ENCODE peak calls at places on chromosomes 6 and 20, in eight cellular contexts. W, O, V, E, R, L, B and X are unnamed samples.

GRCh38 chr6:43737272-43738081 is 32.5 kb upstream of the VEGFA start:
- DNase-seq in L (no peak), W (peak), E (no peak), R (no peak), V (no peak), B (peak), O (no peak), X (no peak)

GRCh38 chr20:32358883-32359632 is 927 bp downstream of the ASXL1 start:
- DNase-seq in R (no peak), O (peak), V (peak), W (peak), B (peak), E (no peak), L (peak), X (no peak)

GRCh38 chr6:168116975-168117899 is 38.2 kb upstream of the FRMD1 start:
- DNase-seq in R (no peak), O (no peak), B (no peak), L (peak), V (no peak), E (no peak), W (no peak), X (no peak)

GRCh38 chr20:46543033-46543432 is 7.4 kb downstream of the OCSTAMP start:
- DNase-seq in L (no peak), W (no peak), E (no peak), O (no peak), R (no peak), V (no peak), B (no peak), X (no peak)

GRCh38 chr6:156851447-156851846 is 74.3 kb downstream of the ARID1B start:
- DNase-seq in B (no peak), R (no peak), L (no peak), W (no peak), E (no peak), V (no peak), O (no peak), X (no peak)

GRCh38 chr20:60642048-60642447 is 610.0 kb upstream of the CDH4 start:
- DNase-seq in E (no peak), L (no peak), W (no peak), O (no peak), R (no peak), B (no peak), V (no peak), X (no peak)

GRCh38 chr6:112842338-112842700 is 495.2 kb downstream of the RFPL4B start:
- DNase-seq in L (no peak), R (no peak), E (no peak), V (no peak), B (no peak), W (no peak), O (peak), X (no peak)

GRCh38 chr6:4253604-4254211 is 118.3 kb upstream of the ECI2 start:
- DNase-seq in L (no peak), V (peak), R (peak), W (peak), O (no peak), B (peak), E (no peak), X (no peak)

GRCh38 chr20:36086767-36087166 is 67.8 kb upstream of the EPB41L1 start:
- DNase-seq in E (no peak), V (peak), L (no peak), B (no peak), R (no peak), O (no peak), W (peak), X (no peak)

GRCh38 chr6:133973109-133973971 is 20.3 kb downstream of the TBPL1 start:
- DNase-seq in V (peak), O (no peak), W (peak), E (no peak), L (no peak), B (peak), R (no peak), X (no peak)

GRCh38 chr20:20414640-20415274 is 46.9 kb downstream of the INSM1 start:
- DNase-seq in B (no peak), W (no peak), O (no peak), E (no peak), V (no peak), L (no peak), R (no peak), X (no peak)

GRCh38 chr6:111828799-111829198 is 44.5 kb downstream of the FYN start:
- DNase-seq in R (no peak), B (no peak), V (no peak), W (no peak), E (no peak), O (no peak), L (no peak), X (no peak)

GRCh38 chr6:109302176-109302575 is 80.1 kb downstream of the CD164 start:
- DNase-seq in W (no peak), E (no peak), O (no peak), B (no peak), L (no peak), R (no peak), V (no peak), X (no peak)

DNA sequence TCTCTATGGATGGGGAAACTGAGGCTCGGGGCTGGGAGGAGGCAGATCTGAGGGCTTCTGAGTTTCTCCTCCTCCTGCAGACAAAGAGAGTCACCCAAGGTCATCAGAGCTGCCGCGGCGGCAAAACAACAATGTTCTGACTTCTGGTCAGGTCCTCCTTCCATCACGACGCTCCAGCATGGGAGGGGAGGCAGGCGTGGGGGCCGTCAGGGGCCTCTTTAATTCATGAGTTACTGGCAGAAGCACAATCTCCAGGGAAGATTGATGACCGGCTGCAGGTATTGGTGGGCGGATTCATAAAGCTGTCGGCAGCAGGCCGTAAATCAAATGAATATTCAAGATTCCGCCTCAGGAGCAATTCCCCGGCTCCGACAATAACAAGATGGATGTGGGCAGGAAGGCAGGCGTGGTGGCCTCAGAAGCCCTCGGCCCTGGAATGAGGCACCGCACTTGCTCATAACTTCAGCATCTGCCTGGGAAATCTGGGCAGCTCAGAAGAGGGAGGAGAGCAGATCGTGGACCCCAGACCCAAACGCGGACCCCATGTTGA is 19.1 kb downstream of the PCK1 start:
- DNase-seq in O (no peak), L (peak), B (no peak), W (no peak), R (no peak), V (no peak), E (no peak), X (no peak)
- H3K4me3 ChIP-seq in O (no peak), L (no peak), B (no peak), W (no peak), R (no peak), V (no peak), E (no peak), X (no peak)

GRCh38 chr6:13978102-13978640 is 53.4 kb downstream of the RNF182 start:
- DNase-seq in E (no peak), L (no peak), R (no peak), B (no peak), O (no peak), V (no peak), W (no peak), X (no peak)
- TF ChIP-seq CTCF in E (no peak), L (no peak), R (no peak), B (no peak), O (no peak), V (no peak), W (no peak), X (no peak)

DNA sequence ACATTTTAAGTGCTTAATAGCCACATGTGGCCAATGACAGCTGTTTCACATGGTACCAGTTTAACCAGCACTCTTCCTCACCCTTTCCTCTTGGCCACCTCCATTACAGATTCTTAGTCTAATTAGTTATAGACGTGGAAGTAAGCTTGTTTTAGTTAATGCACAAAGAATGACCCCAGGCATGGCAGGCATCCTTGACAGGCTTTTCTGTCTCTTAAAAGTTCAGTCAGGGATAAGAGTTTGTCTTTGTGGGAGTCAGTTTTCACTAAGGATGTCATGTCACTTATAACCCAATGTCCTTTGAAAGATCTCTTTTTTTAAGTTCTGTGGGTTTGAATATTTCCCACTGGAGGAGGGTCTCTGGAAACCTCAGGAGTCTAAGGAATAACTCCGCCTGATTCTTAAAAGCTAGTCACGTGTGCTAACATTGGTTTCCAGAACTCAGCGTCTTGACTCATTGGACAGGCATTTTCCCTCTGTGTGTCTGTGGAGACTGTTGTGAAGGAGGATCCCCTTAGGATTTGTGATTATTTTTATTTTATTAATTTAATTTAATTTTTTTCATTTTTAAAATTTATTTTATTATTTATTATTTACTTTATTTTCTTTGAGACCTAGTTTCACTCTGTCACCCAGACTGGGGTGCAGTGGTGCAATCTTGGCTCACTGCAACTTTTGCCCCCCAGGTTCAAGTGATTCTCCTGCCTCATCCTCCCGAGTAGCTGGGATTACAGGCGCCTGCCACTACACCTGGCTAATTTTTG is 171.4 kb downstream of the ZFAND3 start:
- DNase-seq in B (peak), W (peak), L (no peak), R (peak), E (no peak), O (no peak), V (peak), X (peak)
- H3K4me3 ChIP-seq in B (no peak), W (no peak), L (no peak), R (no peak), E (no peak), O (no peak), V (no peak), X (no peak)

DNA sequence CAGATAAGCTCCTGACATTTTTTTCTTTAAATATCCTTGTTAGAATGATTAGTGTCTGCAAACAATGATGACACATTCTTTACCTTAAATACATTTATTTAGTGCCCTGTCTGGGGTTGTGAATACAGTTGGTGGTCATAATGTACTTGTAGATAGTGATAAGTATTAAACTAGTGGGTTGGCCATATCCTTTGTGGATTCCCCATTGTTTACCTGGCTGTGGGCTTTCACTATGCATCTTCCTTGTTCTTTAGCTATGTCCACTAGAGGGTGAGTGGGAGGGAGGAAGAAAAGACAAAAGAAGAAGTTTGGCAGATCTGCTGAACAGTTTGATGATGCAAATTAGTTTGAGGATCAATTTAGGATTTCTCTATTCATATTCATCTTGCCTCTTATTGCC is 15.7 kb downstream of the HS3ST5 start:
- DNase-seq in E (no peak), B (no peak), V (no peak), O (no peak), W (no peak), L (no peak), R (no peak), X (no peak)
- TF ChIP-seq CTCF in E (no peak), B (no peak), V (no peak), O (no peak), W (no peak), L (no peak), R (no peak), X (no peak)

GRCh38 chr6:121660277-121660676 is 224.8 kb downstream of the GJA1 start:
- DNase-seq in O (no peak), R (no peak), W (no peak), L (no peak), B (no peak), V (no peak), E (no peak), X (no peak)
- H3K4me3 ChIP-seq in O (no peak), R (no peak), W (no peak), L (no peak), B (no peak), V (no peak), E (no peak), X (no peak)